ENCODE peak calls at places on chromosomes 13 and 19, in five cellular contexts. P, G, R, W and J are unnamed samples.

GRCh38 chr19:29942404-29943261 is 594 bp downstream of the URI1 start:
- DNase-seq in G (peak), R (peak), P (peak), W (peak), J (no peak)

GRCh38 chr13:66489586-66489985 is 740.5 kb downstream of the PCDH9 start:
- DNase-seq in P (no peak), R (no peak), G (no peak), W (no peak), J (no peak)

GRCh38 chr13:50543767-50544166 is 299.7 kb downstream of the DLEU7 start:
- DNase-seq in W (peak), P (peak), G (no peak), R (no peak), J (no peak)

GRCh38 chr13:71864094-71864980 is 2.7 kb downstream of the DACH1 start:
- DNase-seq in P (peak), R (peak), G (peak), W (peak), J (no peak)

GRCh38 chr19:3801412-3802096 is 15.4 kb upstream of the MATK start:
- DNase-seq in R (no peak), W (peak), P (peak), G (peak), J (no peak)

GRCh38 chr13:106640515-106640914 is 72.6 kb upstream of the ARGLU1 start:
- DNase-seq in G (no peak), R (no peak), W (no peak), P (no peak), J (no peak)

GRCh38 chr19:12749938-12750521 is 1.6 kb upstream of the BEST2 start:
- DNase-seq in R (no peak), W (no peak), P (peak), G (no peak), J (no peak)

GRCh38 chr19:1811472-1811894 is 593 bp downstream of the ATP8B3 start:
- DNase-seq in R (peak), G (peak), P (peak), W (no peak), J (peak)

GRCh38 chr13:40668335-40668734 is 1.9 kb upstream of the FOXO1 start:
- DNase-seq in W (peak), R (peak), G (no peak), P (peak), J (no peak)

GRCh38 chr19:41990615-41991014 is 3.4 kb downstream of the ATP1A3 start:
- DNase-seq in G (no peak), P (no peak), R (no peak), W (no peak), J (no peak)

GRCh38 chr19:30471441-30471840 is 99.3 kb downstream of the ZNF536 start:
- DNase-seq in G (no peak), P (no peak), W (no peak), R (no peak), J (no peak)

GRCh38 chr19:6279620-6279930 is 200 bp downstream of the MLLT1 start:
- DNase-seq in W (no peak), P (no peak), G (no peak), R (no peak), J (no peak)

GRCh38 chr19:17358395-17358794 is 18.7 kb downstream of the PLVAP start:
- DNase-seq in P (no peak), G (no peak), W (no peak), R (peak), J (no peak)

GRCh38 chr13:38630780-38631179 is 56.1 kb upstream of the FREM2 start:
- DNase-seq in G (no peak), R (no peak), P (peak), W (no peak), J (no peak)

GRCh38 chr13:90538063-90538462 is 809.4 kb upstream of the MIR17HG start:
- DNase-seq in P (no peak), W (no peak), G (no peak), R (no peak), J (no peak)

GRCh38 chr19:50933640-50934039 is 19.2 kb downstream of the KLK5 start:
- DNase-seq in R (no peak), G (peak), P (peak), W (no peak), J (no peak)

GRCh38 chr13:104962411-104962810 is 1573.1 kb downstream of the EFNB2 start:
- DNase-seq in R (no peak), W (no peak), G (no peak), P (no peak), J (no peak)

GRCh38 chr19:35549174-35549788 is 3.9 kb downstream of the TMEM147 start:
- DNase-seq in R (peak), W (peak), P (peak), G (peak), J (no peak)

GRCh38 chr13:112587767-112588489 is at the start of gene TUBGCP3:
- DNase-seq in P (peak), W (peak), R (peak), G (peak), J (peak)

GRCh38 chr13:30865131-30866009 is 40.7 kb upstream of the MEDAG start:
- DNase-seq in W (peak), P (peak), R (peak), G (peak), J (peak)

GRCh38 chr19:43777163-43777700 is 3.5 kb downstream of the KCNN4 start:
- DNase-seq in R (no peak), P (no peak), W (no peak), G (peak), J (no peak)

GRCh38 chr13:48018637-48019036 is 17.6 kb upstream of the SUCLA2 start:
- DNase-seq in G (no peak), P (no peak), R (no peak), W (no peak), J (no peak)

GRCh38 chr19:49949735-49950589 is 11.0 kb downstream of the SIGLEC11 start:
- DNase-seq in W (no peak), G (no peak), P (no peak), R (no peak), J (no peak)

GRCh38 chr13:111468037-111468959 is 147.9 kb downstream of the TEX29 start:
- DNase-seq in R (no peak), G (no peak), W (no peak), P (no peak), J (peak)

GRCh38 chr19:17762505-17763229 is 11.4 kb downstream of the FCHO1 start:
- DNase-seq in W (peak), R (no peak), G (no peak), P (peak), J (no peak)

GRCh38 chr13:52158629-52159158 is 703 bp downstream of the NEK3 start:
- DNase-seq in W (no peak), P (peak), G (peak), R (peak), J (no peak)

GRCh38 chr19:43674630-43674982 is 4.6 kb upstream of the PLAUR start:
- DNase-seq in R (no peak), P (peak), G (peak), W (no peak), J (no peak)

GRCh38 chr13:50244913-50245574 is 229.8 kb downstream of the KCNRG start:
- DNase-seq in R (no peak), P (peak), G (peak), W (no peak), J (no peak)

GRCh38 chr13:30759748-30760147 is 24.4 kb downstream of the ALOX5AP start:
- DNase-seq in G (no peak), R (no peak), P (peak), W (no peak), J (no peak)

GRCh38 chr19:1399079-1399478 is 2.3 kb downstream of the GAMT start:
- DNase-seq in W (no peak), P (no peak), G (no peak), R (no peak), J (no peak)

GRCh38 chr13:97434417-97435296 is 688 bp downstream of the RAP2A start:
- DNase-seq in W (no peak), G (peak), P (peak), R (peak), J (peak)

GRCh38 chr19:31346660-31347059 is 2.6 kb downstream of the TSHZ3 start:
- DNase-seq in W (no peak), R (no peak), P (no peak), G (no peak), J (no peak)

GRCh38 chr13:98033277-98034247 is 80.1 kb downstream of the IPO5 start:
- DNase-seq in P (peak), G (peak), R (peak), W (peak), J (no peak)

GRCh38 chr13:98576215-98576945 is 527 bp downstream of the STK24 start:
- DNase-seq in G (peak), P (peak), R (peak), W (peak), J (peak)

DNA sequence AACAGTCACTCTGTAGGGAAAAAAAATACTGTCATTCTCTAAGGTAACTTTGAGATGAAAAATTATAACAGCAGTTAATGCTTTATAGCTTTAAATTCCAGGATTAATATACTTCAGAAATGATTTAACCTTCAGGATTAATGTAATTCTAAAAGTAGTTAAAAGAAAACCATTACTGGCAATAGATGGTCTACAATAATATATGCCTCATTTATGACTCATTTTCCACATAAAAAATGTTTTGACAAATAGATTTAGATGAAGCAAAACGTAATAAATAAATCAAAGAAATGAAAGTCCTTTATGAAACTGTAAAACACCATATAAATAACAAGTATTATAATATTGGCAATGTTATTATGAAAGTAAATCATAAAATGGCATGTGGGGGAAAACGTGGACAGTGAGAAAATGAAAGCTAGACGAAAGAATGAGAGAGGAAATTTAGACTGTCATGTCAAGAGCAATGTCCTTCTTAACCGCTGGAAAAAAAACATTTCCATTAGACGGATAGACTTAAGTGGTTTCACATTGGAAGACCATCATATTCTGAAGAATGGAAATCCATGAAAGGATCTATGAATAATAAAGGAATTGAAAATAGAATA is 90.9 kb downstream of the SPRY2 start:
- DNase-seq in P (no peak), G (no peak), R (no peak), W (no peak), J (no peak)
- H3K4me3 ChIP-seq in P (no peak), G (no peak), R (no peak), W (no peak), J (no peak)

DNA sequence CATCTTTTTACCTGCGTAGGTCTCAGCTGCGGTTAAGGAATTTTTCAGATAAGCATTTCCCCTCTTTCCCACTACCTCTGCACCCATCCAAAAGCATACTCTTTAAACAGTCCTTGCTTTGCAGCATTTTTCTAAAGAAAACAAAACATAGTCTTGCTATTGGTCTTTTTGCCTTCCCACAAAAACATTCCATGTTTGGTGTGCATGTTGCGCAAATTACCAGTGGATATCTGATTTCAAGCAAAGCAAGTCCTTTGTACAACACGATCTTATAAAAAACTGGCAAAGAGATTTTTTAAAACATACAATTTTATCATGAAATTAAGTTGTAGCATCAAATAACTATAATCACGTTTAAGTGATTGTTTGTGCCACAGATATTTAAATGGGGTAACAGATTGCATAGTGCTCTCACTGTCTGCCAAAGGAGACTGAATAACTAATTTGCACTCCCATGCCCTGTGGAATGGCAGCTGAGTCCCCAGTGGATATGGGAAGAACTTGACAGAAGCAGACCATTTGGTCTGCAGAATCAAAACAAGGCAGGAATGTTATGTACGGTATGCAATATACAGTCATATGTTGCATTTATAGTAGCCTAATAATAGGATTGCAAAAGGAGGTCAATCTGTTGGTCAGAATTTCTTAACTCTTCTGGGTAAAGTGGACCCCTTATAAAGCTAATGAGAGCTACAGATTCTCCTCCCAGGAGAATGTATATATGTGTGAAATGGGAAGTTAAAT is 285.7 kb downstream of the TBC1D4 start:
- DNase-seq in R (no peak), W (no peak), P (peak), G (no peak), J (no peak)
- H3K27ac ChIP-seq in R (no peak), W (no peak), P (no peak), G (no peak), J (peak)

DNA sequence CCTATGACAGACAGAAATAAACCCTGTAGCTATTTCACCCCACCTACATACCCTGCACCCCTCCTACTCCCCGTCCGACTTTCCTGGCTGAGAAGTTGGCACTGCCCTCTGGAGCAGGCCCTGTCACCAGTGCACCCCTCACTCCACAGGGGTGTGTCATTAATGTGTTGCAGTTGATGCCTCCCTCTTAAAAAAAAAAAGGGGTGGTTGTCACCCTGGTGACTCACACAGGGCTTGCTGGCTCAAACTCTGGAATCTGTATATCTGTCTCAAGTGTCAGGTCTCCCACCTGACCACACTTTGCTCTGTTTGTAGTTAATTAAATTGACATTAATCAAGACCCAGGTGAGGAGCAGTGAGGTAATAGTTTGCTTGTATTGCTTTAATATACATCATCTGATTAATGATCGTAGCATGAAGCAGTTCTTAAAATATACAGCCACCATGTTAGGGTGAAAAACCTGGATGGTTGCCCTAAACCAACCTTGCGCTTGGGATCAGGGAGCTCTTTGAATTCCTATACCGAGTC is 2.0 kb upstream of the GATAD2A start:
- DNase-seq in W (no peak), G (peak), P (peak), R (no peak), J (no peak)
- H3K4me3 ChIP-seq in W (no peak), G (no peak), P (no peak), R (no peak), J (no peak)

GRCh38 chr13:35926859-35927530 is 204.2 kb downstream of the DCLK1 start:
- DNase-seq in G (no peak), P (peak), W (no peak), R (peak), J (no peak)
- H3K27ac ChIP-seq in G (no peak), P (no peak), W (no peak), R (peak), J (no peak)

DNA sequence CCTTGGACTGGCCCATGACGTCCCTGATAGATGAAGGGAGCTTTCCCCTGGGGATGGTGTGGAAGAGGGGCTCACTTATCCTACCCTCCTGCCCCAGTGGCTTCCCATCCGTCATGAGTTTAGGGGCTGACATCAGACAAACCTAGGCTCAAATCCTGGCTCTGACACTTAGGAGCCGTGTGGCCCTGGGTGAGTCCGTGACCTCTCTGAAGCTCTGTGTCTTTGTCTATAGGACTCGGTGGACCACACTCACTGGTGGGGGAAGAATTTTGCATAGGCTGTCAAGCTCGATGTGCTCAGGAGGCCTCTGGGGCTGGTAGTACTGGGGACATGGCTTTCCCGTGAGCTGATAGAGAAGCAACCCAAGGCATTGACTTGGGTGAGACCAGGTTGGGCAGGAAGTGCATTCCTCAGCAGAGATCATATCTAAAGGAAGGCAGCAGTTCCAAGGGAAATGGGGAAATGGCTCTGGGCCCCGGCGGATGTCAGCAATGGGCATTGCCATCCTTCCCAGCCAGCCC is 17.4 kb upstream of the AP1M2 start:
- DNase-seq in P (no peak), G (no peak), R (peak), W (no peak), J (no peak)
- H3K4me3 ChIP-seq in P (no peak), G (no peak), R (no peak), W (no peak), J (peak)